ENCODE peak calls at places on chromosomes 6 and 20, in seven cellular contexts. One of them, this sample, is unnamed.

GRCh38 chr20:23435675-23436539 is 3.6 kb upstream of the CSTL1 start:
- DNase-seq in mucosa of descending colon: peak; percentile 68
- DNase-seq in right cardiac atrium: peak; percentile 55
- DNase-seq in left ventricle myocardium superior: peak; percentile 55
- DNase-seq in NCI-H2081: peak; percentile 82
- DNase-seq in B cell: no peak
- DNase-seq in astrocyte of the spinal cord: no peak
- DNase-seq in this sample: peak; percentile 89

GRCh38 chr6:13357551-13358075 is 29.3 kb upstream of the TBC1D7 start:
- DNase-seq in mucosa of descending colon: no peak
- DNase-seq in right cardiac atrium: peak; percentile 49
- DNase-seq in left ventricle myocardium superior: peak; percentile 63
- DNase-seq in NCI-H2081: no peak
- DNase-seq in B cell: no peak
- DNase-seq in astrocyte of the spinal cord: peak; percentile 73
- DNase-seq in this sample: no peak

GRCh38 chr6:14441371-14441781 is 323.8 kb downstream of the CD83 start:
- DNase-seq in mucosa of descending colon: no peak
- DNase-seq in right cardiac atrium: no peak
- DNase-seq in left ventricle myocardium superior: no peak
- DNase-seq in NCI-H2081: peak; percentile 91
- DNase-seq in B cell: no peak
- DNase-seq in astrocyte of the spinal cord: no peak
- DNase-seq in this sample: no peak

GRCh38 chr6:39929733-39930461 is 4.4 kb downstream of the MOCS1 start:
- DNase-seq in mucosa of descending colon: no peak
- DNase-seq in right cardiac atrium: peak; percentile 36
- DNase-seq in left ventricle myocardium superior: no peak
- DNase-seq in NCI-H2081: no peak
- DNase-seq in B cell: no peak
- DNase-seq in astrocyte of the spinal cord: no peak
- DNase-seq in this sample: no peak

GRCh38 chr6:166463363-166464067 is 80.8 kb upstream of the MPC1 start:
- DNase-seq in mucosa of descending colon: no peak
- DNase-seq in right cardiac atrium: no peak
- DNase-seq in left ventricle myocardium superior: no peak
- DNase-seq in NCI-H2081: no peak
- DNase-seq in B cell: no peak
- DNase-seq in astrocyte of the spinal cord: no peak
- DNase-seq in this sample: no peak

GRCh38 chr20:49248301-49248700 is 29.1 kb downstream of the DDX27 start:
- DNase-seq in mucosa of descending colon: no peak
- DNase-seq in right cardiac atrium: no peak
- DNase-seq in left ventricle myocardium superior: no peak
- DNase-seq in NCI-H2081: no peak
- DNase-seq in B cell: no peak
- DNase-seq in astrocyte of the spinal cord: no peak
- DNase-seq in this sample: no peak

GRCh38 chr6:131792091-131792496 is 15.7 kb upstream of the ENPP1 start:
- DNase-seq in mucosa of descending colon: no peak
- DNase-seq in right cardiac atrium: no peak
- DNase-seq in left ventricle myocardium superior: no peak
- DNase-seq in NCI-H2081: no peak
- DNase-seq in B cell: no peak
- DNase-seq in astrocyte of the spinal cord: peak; percentile 89
- DNase-seq in this sample: no peak

GRCh38 chr6:28125396-28125795 is 987 bp downstream of the ZSCAN16 start:
- DNase-seq in mucosa of descending colon: no peak
- DNase-seq in right cardiac atrium: no peak
- DNase-seq in left ventricle myocardium superior: no peak
- DNase-seq in NCI-H2081: peak; percentile 2
- DNase-seq in B cell: peak; percentile 33
- DNase-seq in astrocyte of the spinal cord: no peak
- DNase-seq in this sample: no peak

GRCh38 chr6:140537834-140538680 is 1163.6 kb upstream of the CITED2 start:
- DNase-seq in mucosa of descending colon: no peak
- DNase-seq in right cardiac atrium: peak; percentile 22
- DNase-seq in left ventricle myocardium superior: no peak
- DNase-seq in NCI-H2081: no peak
- DNase-seq in B cell: no peak
- DNase-seq in astrocyte of the spinal cord: peak; percentile 98
- DNase-seq in this sample: no peak

GRCh38 chr6:168232528-168232927 is 87.0 kb downstream of the DACT2 start:
- DNase-seq in mucosa of descending colon: no peak
- DNase-seq in right cardiac atrium: no peak
- DNase-seq in left ventricle myocardium superior: no peak
- DNase-seq in NCI-H2081: no peak
- DNase-seq in B cell: no peak
- DNase-seq in astrocyte of the spinal cord: no peak
- DNase-seq in this sample: no peak

GRCh38 chr20:63311833-63312243 is 18.9 kb downstream of the COL20A1 start:
- DNase-seq in mucosa of descending colon: no peak
- DNase-seq in right cardiac atrium: peak; percentile 3
- DNase-seq in left ventricle myocardium superior: no peak
- DNase-seq in NCI-H2081: no peak
- DNase-seq in B cell: no peak
- DNase-seq in astrocyte of the spinal cord: no peak
- DNase-seq in this sample: no peak

GRCh38 chr6:43771858-43772570 is 2.0 kb downstream of the VEGFA start:
- DNase-seq in mucosa of descending colon: peak; percentile 81
- DNase-seq in right cardiac atrium: peak; percentile 74
- DNase-seq in left ventricle myocardium superior: peak; percentile 91
- DNase-seq in NCI-H2081: peak; percentile 36
- DNase-seq in B cell: peak; percentile 70
- DNase-seq in astrocyte of the spinal cord: peak; percentile 42
- DNase-seq in this sample: peak; percentile 85

GRCh38 chr20:40511478-40511877 is 177.6 kb downstream of the MAFB start:
- DNase-seq in mucosa of descending colon: no peak
- DNase-seq in right cardiac atrium: peak; percentile 25
- DNase-seq in left ventricle myocardium superior: peak; percentile 33
- DNase-seq in NCI-H2081: no peak
- DNase-seq in B cell: no peak
- DNase-seq in astrocyte of the spinal cord: peak; percentile 88
- DNase-seq in this sample: no peak

GRCh38 chr20:15045246-15045645 is 707.8 kb upstream of the FLRT3 start:
- DNase-seq in mucosa of descending colon: no peak
- DNase-seq in right cardiac atrium: peak; percentile 63
- DNase-seq in left ventricle myocardium superior: peak; percentile 34
- DNase-seq in NCI-H2081: no peak
- DNase-seq in B cell: no peak
- DNase-seq in astrocyte of the spinal cord: no peak
- DNase-seq in this sample: no peak

GRCh38 chr6:151679081-151679480 is 128.4 kb upstream of the ESR1 start:
- DNase-seq in mucosa of descending colon: no peak
- DNase-seq in right cardiac atrium: peak; percentile 58
- DNase-seq in left ventricle myocardium superior: peak; percentile 61
- DNase-seq in NCI-H2081: no peak
- DNase-seq in B cell: no peak
- DNase-seq in astrocyte of the spinal cord: peak; percentile 14
- DNase-seq in this sample: no peak

GRCh38 chr20:57781901-57782300 is 72.1 kb upstream of the PMEPA1 start:
- DNase-seq in mucosa of descending colon: no peak
- DNase-seq in right cardiac atrium: no peak
- DNase-seq in left ventricle myocardium superior: no peak
- DNase-seq in NCI-H2081: no peak
- DNase-seq in B cell: no peak
- DNase-seq in astrocyte of the spinal cord: no peak
- DNase-seq in this sample: no peak

GRCh38 chr6:154382707-154383106 is 26.1 kb upstream of the IPCEF1 start:
- DNase-seq in mucosa of descending colon: no peak
- DNase-seq in right cardiac atrium: no peak
- DNase-seq in left ventricle myocardium superior: no peak
- DNase-seq in NCI-H2081: no peak
- DNase-seq in B cell: no peak
- DNase-seq in astrocyte of the spinal cord: no peak
- DNase-seq in this sample: peak; percentile 44

GRCh38 chr6:52995913-52996685 is 1.0 kb upstream of the GSTA4 start:
- DNase-seq in mucosa of descending colon: peak; percentile 42
- DNase-seq in right cardiac atrium: peak; percentile 49
- DNase-seq in left ventricle myocardium superior: peak; percentile 50
- DNase-seq in NCI-H2081: peak; percentile 30
- DNase-seq in B cell: peak; percentile 60
- DNase-seq in astrocyte of the spinal cord: peak; percentile 84
- DNase-seq in this sample: no peak

GRCh38 chr20:37366749-37367148 is 20.8 kb downstream of the SRC start:
- DNase-seq in mucosa of descending colon: no peak
- DNase-seq in right cardiac atrium: no peak
- DNase-seq in left ventricle myocardium superior: no peak
- DNase-seq in NCI-H2081: no peak
- DNase-seq in B cell: no peak
- DNase-seq in astrocyte of the spinal cord: no peak
- DNase-seq in this sample: no peak

GRCh38 chr6:158818580-158819212 is 472 bp downstream of the EZR start:
- DNase-seq in mucosa of descending colon: peak; percentile 74
- DNase-seq in right cardiac atrium: peak; percentile 70
- DNase-seq in left ventricle myocardium superior: peak; percentile 76
- DNase-seq in NCI-H2081: peak; percentile 46
- DNase-seq in B cell: peak; percentile 76
- DNase-seq in astrocyte of the spinal cord: peak; percentile 65
- DNase-seq in this sample: peak; percentile 74

GRCh38 chr6:112626468-112627082 is 279.4 kb downstream of the RFPL4B start:
- DNase-seq in mucosa of descending colon: no peak
- DNase-seq in right cardiac atrium: no peak
- DNase-seq in left ventricle myocardium superior: no peak
- DNase-seq in NCI-H2081: no peak
- DNase-seq in B cell: no peak
- DNase-seq in astrocyte of the spinal cord: peak; percentile 71
- DNase-seq in this sample: no peak

GRCh38 chr6:128519132-128519930 is 1.1 kb downstream of the PTPRK start:
- DNase-seq in mucosa of descending colon: peak; percentile 58
- DNase-seq in right cardiac atrium: peak; percentile 40
- DNase-seq in left ventricle myocardium superior: peak; percentile 61
- DNase-seq in NCI-H2081: peak; percentile 40
- DNase-seq in B cell: peak; percentile 17
- DNase-seq in astrocyte of the spinal cord: peak; percentile 67
- DNase-seq in this sample: peak; percentile 58

GRCh38 chr20:50146732-50147662 is 6.5 kb downstream of the PEDS1 start:
- DNase-seq in mucosa of descending colon: peak; percentile 68
- DNase-seq in right cardiac atrium: peak; percentile 70
- DNase-seq in left ventricle myocardium superior: peak; percentile 41
- DNase-seq in NCI-H2081: peak; percentile 49
- DNase-seq in B cell: peak; percentile 84
- DNase-seq in astrocyte of the spinal cord: peak; percentile 28
- DNase-seq in this sample: peak; percentile 66

GRCh38 chr20:45426621-45427020 is 10.7 kb downstream of the PIGT start:
- DNase-seq in mucosa of descending colon: peak; percentile 50
- DNase-seq in right cardiac atrium: peak; percentile 27
- DNase-seq in left ventricle myocardium superior: no peak
- DNase-seq in NCI-H2081: no peak
- DNase-seq in B cell: no peak
- DNase-seq in astrocyte of the spinal cord: no peak
- DNase-seq in this sample: no peak

GRCh38 chr6:110746680-110747079 is 68.6 kb downstream of the CDK19 start:
- DNase-seq in mucosa of descending colon: no peak
- DNase-seq in right cardiac atrium: no peak
- DNase-seq in left ventricle myocardium superior: no peak
- DNase-seq in NCI-H2081: no peak
- DNase-seq in B cell: no peak
- DNase-seq in astrocyte of the spinal cord: no peak
- DNase-seq in this sample: no peak

GRCh38 chr6:109260126-109260525 is 122.1 kb downstream of the CD164 start:
- DNase-seq in mucosa of descending colon: no peak
- DNase-seq in right cardiac atrium: no peak
- DNase-seq in left ventricle myocardium superior: no peak
- DNase-seq in NCI-H2081: no peak
- DNase-seq in B cell: no peak
- DNase-seq in astrocyte of the spinal cord: peak; percentile 46
- DNase-seq in this sample: no peak

GRCh38 chr6:156593893-156594292 is 183.3 kb upstream of the ARID1B start:
- DNase-seq in mucosa of descending colon: no peak
- DNase-seq in right cardiac atrium: no peak
- DNase-seq in left ventricle myocardium superior: no peak
- DNase-seq in NCI-H2081: no peak
- DNase-seq in B cell: no peak
- DNase-seq in astrocyte of the spinal cord: no peak
- DNase-seq in this sample: no peak

GRCh38 chr6:100678027-100678426 is 203.1 kb downstream of the ASCC3 start:
- DNase-seq in mucosa of descending colon: no peak
- DNase-seq in right cardiac atrium: no peak
- DNase-seq in left ventricle myocardium superior: no peak
- DNase-seq in NCI-H2081: peak; percentile 2
- DNase-seq in B cell: no peak
- DNase-seq in astrocyte of the spinal cord: peak; percentile 12
- DNase-seq in this sample: no peak

GRCh38 chr6:161272600-161273355 is 1.1 kb downstream of the AGPAT4 start:
- DNase-seq in mucosa of descending colon: peak; percentile 25
- DNase-seq in right cardiac atrium: no peak
- DNase-seq in left ventricle myocardium superior: no peak
- DNase-seq in NCI-H2081: peak; percentile 66
- DNase-seq in B cell: no peak
- DNase-seq in astrocyte of the spinal cord: peak; percentile 71
- DNase-seq in this sample: no peak

GRCh38 chr20:54029176-54029575 is 41.2 kb downstream of the BCAS1 start:
- DNase-seq in mucosa of descending colon: no peak
- DNase-seq in right cardiac atrium: peak; percentile 40
- DNase-seq in left ventricle myocardium superior: no peak
- DNase-seq in NCI-H2081: no peak
- DNase-seq in B cell: no peak
- DNase-seq in astrocyte of the spinal cord: no peak
- DNase-seq in this sample: no peak

GRCh38 chr6:155647354-155647753 is 191.7 kb upstream of the NOX3 start:
- DNase-seq in mucosa of descending colon: no peak
- DNase-seq in right cardiac atrium: no peak
- DNase-seq in left ventricle myocardium superior: no peak
- DNase-seq in NCI-H2081: no peak
- DNase-seq in B cell: no peak
- DNase-seq in astrocyte of the spinal cord: no peak
- DNase-seq in this sample: no peak

This sample was measured in stomach.